ENCODE peak calls at places on chromosome 21, in four cellular contexts. A is upper lobe of right lung, D is naive B cell, B is A549. T is an unnamed sample.

GRCh38 chr21:28464988-28465387 is 527.7 kb downstream of the LTN1 start:
- DNase-seq in A (no peak), D (no peak), B (no peak), T (no peak)

GRCh38 chr21:41369915-41370839 is 8.3 kb downstream of the MX2 start:
- DNase-seq in A (peak), D (peak), B (no peak), T (no peak)

GRCh38 chr21:44708866-44709425 is 2.4 kb downstream of the TSPEAR start:
- DNase-seq in A (peak), D (no peak), B (no peak), T (no peak)

GRCh38 chr21:34344058-34344425 is 19.8 kb upstream of the KCNE2 start:
- DNase-seq in A (no peak), D (no peak), B (no peak), T (no peak)

GRCh38 chr21:16534408-16535099 is 804.8 kb downstream of the USP25 start:
- DNase-seq in A (no peak), D (no peak), B (peak), T (no peak)

GRCh38 chr21:34276711-34277425 is 86.9 kb upstream of the KCNE2 start:
- DNase-seq in A (no peak), D (no peak), B (no peak), T (no peak)

GRCh38 chr21:37257526-37257966 is 9.6 kb downstream of the VPS26C start:
- DNase-seq in A (peak), D (peak), B (peak), T (no peak)

GRCh38 chr21:15121655-15122120 is 56.9 kb upstream of the NRIP1 start:
- DNase-seq in A (no peak), D (no peak), B (no peak), T (no peak)